ENCODE peak calls at places on chromosomes 6 and 20, in five cellular contexts. M, E, H, Q and T are unnamed samples.

GRCh38 chr6:156655267-156655918 is 121.8 kb upstream of the ARID1B start:
- DNase-seq in M (peak), E (no peak), H (peak), Q (no peak), T (no peak)

GRCh38 chr20:56187791-56188190 is 60.7 kb upstream of the MC3R start:
- DNase-seq in M (peak), E (no peak), H (peak), Q (no peak), T (no peak)

GRCh38 chr6:126374372-126374771 is 34.5 kb downstream of the CENPW start:
- DNase-seq in M (no peak), E (no peak), H (no peak), Q (no peak), T (no peak)

GRCh38 chr6:88168362-88168761 is 2.2 kb upstream of the CNR1 start:
- DNase-seq in M (no peak), E (no peak), H (no peak), Q (no peak), T (no peak)

GRCh38 chr20:22861231-22861980 is 173.7 kb upstream of the SSTR4 start:
- DNase-seq in M (no peak), E (peak), H (no peak), Q (no peak), T (peak)

GRCh38 chr6:41438746-41439145 is 103.3 kb downstream of the NCR2 start:
- DNase-seq in M (no peak), E (no peak), H (no peak), Q (no peak), T (no peak)

GRCh38 chr6:139262519-139263300 is 29.1 kb downstream of the TXLNB start:
- DNase-seq in M (no peak), E (no peak), H (no peak), Q (no peak), T (peak)

GRCh38 chr6:149235130-149235561 is 82.4 kb upstream of the TAB2 start:
- DNase-seq in M (no peak), E (peak), H (no peak), Q (no peak), T (peak)

GRCh38 chr20:6767536-6768227 is at the start of gene BMP2:
- DNase-seq in M (peak), E (peak), H (peak), Q (peak), T (peak)

GRCh38 chr6:158909938-158910337 is 90.1 kb downstream of the RSPH3 start:
- DNase-seq in M (no peak), E (no peak), H (no peak), Q (no peak), T (no peak)

GRCh38 chr20:61757678-61758555 is 307.8 kb downstream of the TAF4 start:
- DNase-seq in M (no peak), E (peak), H (no peak), Q (no peak), T (peak)

GRCh38 chr6:42315991-42316378 is 98.3 kb upstream of the MRPS10 start:
- DNase-seq in M (no peak), E (peak), H (peak), Q (no peak), T (peak)

GRCh38 chr6:3322366-3322890 is 63.7 kb downstream of the PSMG4 start:
- DNase-seq in M (no peak), E (no peak), H (no peak), Q (no peak), T (no peak)

GRCh38 chr6:29826271-29826670 is 1.4 kb upstream of the HLA-G start:
- DNase-seq in M (no peak), E (no peak), H (no peak), Q (no peak), T (no peak)

GRCh38 chr6:79076160-79076559 is 1.9 kb downstream of the PHIP start:
- DNase-seq in M (no peak), E (peak), H (no peak), Q (no peak), T (peak)

GRCh38 chr20:63846128-63846771 is 15.0 kb upstream of the ABHD16B start:
- DNase-seq in M (peak), E (peak), H (peak), Q (no peak), T (no peak)

GRCh38 chr20:63843222-63843621 is 12.2 kb upstream of the ZBTB46 start:
- DNase-seq in M (no peak), E (no peak), H (no peak), Q (no peak), T (no peak)

GRCh38 chr20:63842258-63842657 is 11.2 kb upstream of the ZBTB46 start:
- DNase-seq in M (no peak), E (no peak), H (no peak), Q (no peak), T (no peak)

GRCh38 chr20:63843778-63844177 is 12.7 kb upstream of the ZBTB46 start:
- DNase-seq in M (no peak), E (no peak), H (no peak), Q (no peak), T (no peak)

DNA sequence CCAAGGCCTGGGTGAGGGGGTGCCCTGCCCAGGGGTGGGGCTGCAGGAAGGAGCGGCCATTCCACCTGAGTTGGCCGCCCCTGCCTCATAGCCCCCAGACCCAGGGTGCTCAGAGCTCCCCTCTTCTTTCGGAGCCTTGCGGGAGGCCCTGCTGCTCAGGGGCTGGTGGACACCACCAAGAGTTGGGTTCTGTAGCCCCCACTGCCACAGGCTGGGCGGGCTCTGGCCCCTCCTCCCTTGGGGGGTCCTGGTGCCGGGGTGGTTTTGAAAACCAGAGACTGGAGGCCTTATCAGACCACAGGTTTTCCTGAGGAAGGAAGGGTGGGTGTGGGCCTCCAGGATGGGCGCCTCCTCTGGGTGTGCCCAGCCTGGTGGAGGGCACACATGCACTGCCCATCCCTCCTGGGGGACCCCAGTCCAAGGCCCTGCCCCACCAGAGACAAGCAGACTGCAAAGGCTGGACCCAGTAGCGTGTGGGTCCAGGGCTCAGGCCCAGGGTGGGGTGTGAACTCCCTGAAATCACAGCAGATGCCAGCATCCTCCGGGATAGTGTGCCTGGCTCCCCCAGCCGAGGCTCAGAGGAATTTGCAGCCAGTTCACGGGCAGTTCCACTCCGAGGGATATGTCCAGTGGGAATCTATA is 13.4 kb upstream of the ZBTB46 start:
- DNase-seq in M (no peak), E (no peak), H (no peak), Q (no peak), T (no peak)
- H2BK15ac ChIP-seq in M (peak), E (peak), H (no peak), Q (no peak), T (no peak)

GRCh38 chr20:57625978-57626377 is 5.8 kb upstream of the ZBP1 start:
- DNase-seq in M (no peak), E (no peak), H (no peak), Q (no peak), T (no peak)

GRCh38 chr20:57622579-57623381 is 2.6 kb upstream of the ZBP1 start:
- DNase-seq in M (peak), E (no peak), H (peak), Q (peak), T (peak)

GRCh38 chr20:57625181-57625958 is 5.1 kb upstream of the ZBP1 start:
- DNase-seq in M (peak), E (no peak), H (no peak), Q (no peak), T (no peak)

GRCh38 chr20:57622201-57622570 is 2.0 kb upstream of the ZBP1 start:
- DNase-seq in M (no peak), E (no peak), H (no peak), Q (no peak), T (no peak)

DNA sequence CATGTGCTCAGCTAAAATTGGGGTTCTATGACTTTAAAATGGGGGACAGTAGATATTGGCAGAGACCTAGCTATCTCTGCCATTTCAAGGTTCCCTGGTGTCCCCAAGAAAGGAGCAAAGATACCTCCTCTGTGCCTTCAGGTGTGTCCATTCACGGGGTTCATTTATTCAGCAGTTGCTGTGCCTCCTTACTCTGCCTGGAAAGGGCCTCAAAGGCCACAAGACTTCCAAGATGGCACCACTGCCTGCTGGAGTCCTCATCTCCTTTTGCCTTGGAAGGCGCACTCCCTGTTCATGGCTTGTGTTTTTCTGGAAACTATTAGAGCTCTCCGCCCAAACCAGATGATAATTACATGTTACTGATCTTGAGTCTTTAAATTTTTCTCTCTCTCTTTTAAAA is 3.9 kb upstream of the ZBP1 start:
- DNase-seq in M (no peak), E (no peak), H (no peak), Q (no peak), T (no peak)
- H4K91ac ChIP-seq in M (no peak), E (no peak), H (no peak), Q (no peak), T (no peak)

GRCh38 chr6:154619183-154619582 is 108.7 kb upstream of the CNKSR3 start:
- DNase-seq in M (no peak), E (no peak), H (no peak), Q (no peak), T (no peak)

GRCh38 chr6:154621611-154622010 is 111.1 kb upstream of the CNKSR3 start:
- DNase-seq in M (no peak), E (no peak), H (no peak), Q (no peak), T (no peak)

GRCh38 chr6:154622618-154623336 is 110.4 kb upstream of the SCAF8 start:
- DNase-seq in M (no peak), E (no peak), H (no peak), Q (no peak), T (no peak)

GRCh38 chr6:154624038-154624599 is 109.1 kb upstream of the SCAF8 start:
- DNase-seq in M (no peak), E (no peak), H (no peak), Q (no peak), T (no peak)

DNA sequence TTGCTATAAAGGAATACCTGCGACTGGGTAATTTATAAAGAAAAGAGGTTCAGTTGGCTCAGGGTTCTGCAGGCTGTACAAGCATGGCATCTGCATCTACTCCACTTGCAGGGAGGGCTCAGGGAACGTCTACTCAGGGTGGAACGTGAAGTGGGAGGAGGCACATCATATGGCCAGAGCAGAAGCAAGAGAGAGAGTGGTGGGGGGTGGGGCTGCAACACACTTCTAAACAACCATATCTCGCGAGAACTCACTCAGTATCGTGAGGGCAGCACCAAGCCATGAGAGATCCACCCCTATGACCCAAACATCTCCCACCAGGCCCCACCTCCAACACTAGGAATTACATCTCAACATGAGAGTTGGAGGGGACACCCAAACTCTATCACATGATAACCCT is 109.8 kb upstream of the SCAF8 start:
- DNase-seq in M (no peak), E (no peak), H (no peak), Q (no peak), T (no peak)
- H4K8ac ChIP-seq in M (no peak), E (no peak), H (no peak), Q (no peak), T (no peak)

GRCh38 chr6:27812805-27813626 is 99.2 kb downstream of the OR2B2 start:
- DNase-seq in M (peak), E (no peak), H (no peak), Q (no peak), T (no peak)
- H2BK15ac ChIP-seq in M (no peak), E (no peak), H (no peak), Q (no peak), T (no peak)

DNA sequence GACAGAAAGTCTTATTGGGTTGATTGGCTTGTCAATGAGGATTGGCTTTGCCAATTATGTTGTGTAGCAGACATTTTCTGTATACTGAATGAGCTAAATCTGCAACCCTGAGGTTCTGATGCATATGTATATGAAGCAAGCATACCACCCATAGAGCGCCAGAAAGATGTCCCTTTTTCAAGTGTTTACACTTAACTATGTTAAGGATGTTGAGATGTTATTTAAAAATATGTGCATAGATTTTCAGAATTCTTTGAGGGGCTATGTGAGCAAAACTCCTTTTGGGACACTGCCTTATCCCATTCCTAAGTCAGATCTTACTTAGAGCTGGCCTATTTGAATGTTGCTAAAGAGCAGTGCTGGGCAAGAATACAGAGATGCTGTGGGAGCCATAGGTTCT is 1.9 kb downstream of the AIG1 start:
- DNase-seq in M (no peak), E (no peak), H (no peak), Q (no peak), T (no peak)
- H4K91ac ChIP-seq in M (no peak), E (no peak), H (no peak), Q (no peak), T (no peak)

DNA sequence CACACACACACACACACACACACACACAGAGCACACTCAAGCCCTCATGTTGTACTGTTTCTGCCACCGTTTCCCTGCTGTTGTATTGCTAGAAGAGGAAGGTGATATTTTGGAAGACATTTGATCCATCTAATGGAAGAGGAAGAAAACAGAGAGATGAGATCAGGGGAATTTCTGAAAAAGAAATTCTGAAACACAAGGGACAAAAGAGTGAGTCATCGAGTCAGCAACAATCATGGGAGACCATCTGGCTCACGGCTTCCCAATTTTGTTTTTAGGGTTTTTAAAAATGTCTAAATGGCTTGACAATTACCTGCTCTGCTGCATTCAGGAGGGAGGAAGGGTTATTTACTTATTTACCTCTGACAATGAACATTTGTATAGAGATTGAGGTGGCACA is 22.0 kb downstream of the SOX4 start:
- DNase-seq in M (no peak), E (no peak), H (no peak), Q (no peak), T (peak)
- H4K8ac ChIP-seq in M (no peak), E (no peak), H (no peak), Q (no peak), T (peak)